ENCODE peak calls at places on chromosomes 12 and 14, in five cellular contexts. S is HepG2, L is HEK293T, J is NT2/D1, M is H1. A is an unnamed sample.

GRCh38 chr14:76697246-76697645 is 64.0 kb upstream of the VASH1 start:
- DNase-seq in S (no peak), L (no peak), J (no peak), M (peak), A (no peak)

GRCh38 chr12:58925111-58925732 is 4.9 kb upstream of the LRIG3 start:
- DNase-seq in J (no peak), L (no peak), M (no peak), S (no peak), A (no peak)

GRCh38 chr12:51371295-51371953 is 19.8 kb downstream of the GALNT6 start:
- DNase-seq in J (peak), L (peak), M (no peak), S (peak), A (no peak)

GRCh38 chr12:50314629-50315312 is 31.5 kb upstream of the LIMA1 start:
- DNase-seq in M (no peak), L (peak), J (peak), S (peak), A (no peak)

GRCh38 chr12:72282721-72283120 is 10.6 kb downstream of the TRHDE start:
- DNase-seq in S (no peak), M (no peak), L (no peak), J (no peak), A (no peak)

GRCh38 chr14:79254069-79254775 is 957.1 kb downstream of the DIO2 start:
- DNase-seq in S (no peak), L (no peak), M (no peak), J (no peak), A (no peak)

GRCh38 chr14:100582496-100583165 is 4.6 kb downstream of the BEGAIN start:
- DNase-seq in J (no peak), M (no peak), L (no peak), S (no peak), A (no peak)

GRCh38 chr12:11408096-11408495 is 12.7 kb upstream of the PRB2 start:
- DNase-seq in L (no peak), S (no peak), J (no peak), M (no peak), A (no peak)

GRCh38 chr14:70822706-70823185 is 13.4 kb upstream of the MAP3K9 start:
- DNase-seq in J (peak), M (peak), S (no peak), L (peak), A (no peak)

GRCh38 chr14:70823281-70823680 is 14.0 kb upstream of the MAP3K9 start:
- DNase-seq in S (no peak), M (no peak), L (no peak), J (no peak), A (no peak)

GRCh38 chr14:70821581-70821915 is 12.2 kb upstream of the MAP3K9 start:
- DNase-seq in L (no peak), M (no peak), S (no peak), J (no peak), A (no peak)

GRCh38 chr14:70827366-70828151 is 18.2 kb upstream of the MAP3K9 start:
- DNase-seq in M (no peak), L (no peak), S (peak), J (no peak), A (no peak)

GRCh38 chr14:70821916-70822705 is 12.8 kb upstream of the MAP3K9 start:
- DNase-seq in L (peak), M (peak), S (no peak), J (no peak), A (no peak)
- TF ChIP-seq SUZ12 in L (no peak), M (peak), S (no peak), J (no peak), A (no peak)

DNA sequence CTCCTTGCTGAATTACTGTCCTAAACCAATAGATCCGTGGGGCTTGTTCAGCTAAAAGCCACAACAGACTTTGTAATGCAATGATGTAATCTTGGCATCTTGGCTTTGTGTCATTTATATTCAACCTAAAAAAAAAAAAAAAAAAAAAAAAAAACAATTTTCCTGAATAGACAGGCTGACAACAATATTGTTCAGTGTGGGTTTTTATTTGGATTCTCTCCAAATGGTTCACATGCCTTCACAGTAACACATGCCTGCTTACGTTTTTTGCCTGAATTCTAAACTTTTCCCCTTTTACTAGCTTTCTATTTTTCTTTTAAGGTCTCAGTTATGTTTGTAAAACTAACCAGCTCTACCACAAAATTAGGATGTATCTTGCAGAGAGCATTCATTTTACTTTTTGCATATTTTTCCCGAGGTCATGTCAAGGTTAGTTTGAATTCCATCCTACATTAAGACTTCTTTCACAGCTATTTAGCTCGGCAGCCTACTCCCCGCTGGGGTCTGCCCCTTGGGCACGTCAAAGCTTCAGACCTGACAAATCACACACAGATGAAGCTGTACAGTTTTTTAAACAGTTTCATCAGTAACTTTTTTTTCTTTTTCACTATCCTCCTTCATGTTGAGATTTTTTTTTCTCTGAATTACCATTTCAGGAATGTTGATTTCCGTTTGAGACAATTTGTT is 213.7 kb upstream of the NPAS3 start:
- DNase-seq in M (no peak), L (peak), J (no peak), S (no peak), A (no peak)
- TF ChIP-seq SUZ12 in M (no peak), L (no peak), J (no peak), S (no peak), A (no peak)

GRCh38 chr12:92759634-92760268 is 57.0 kb downstream of the PLEKHG7 start:
- DNase-seq in J (no peak), M (no peak), L (no peak), S (no peak), A (no peak)
- TF ChIP-seq SUZ12 in J (no peak), M (no peak), L (no peak), S (no peak), A (no peak)

DNA sequence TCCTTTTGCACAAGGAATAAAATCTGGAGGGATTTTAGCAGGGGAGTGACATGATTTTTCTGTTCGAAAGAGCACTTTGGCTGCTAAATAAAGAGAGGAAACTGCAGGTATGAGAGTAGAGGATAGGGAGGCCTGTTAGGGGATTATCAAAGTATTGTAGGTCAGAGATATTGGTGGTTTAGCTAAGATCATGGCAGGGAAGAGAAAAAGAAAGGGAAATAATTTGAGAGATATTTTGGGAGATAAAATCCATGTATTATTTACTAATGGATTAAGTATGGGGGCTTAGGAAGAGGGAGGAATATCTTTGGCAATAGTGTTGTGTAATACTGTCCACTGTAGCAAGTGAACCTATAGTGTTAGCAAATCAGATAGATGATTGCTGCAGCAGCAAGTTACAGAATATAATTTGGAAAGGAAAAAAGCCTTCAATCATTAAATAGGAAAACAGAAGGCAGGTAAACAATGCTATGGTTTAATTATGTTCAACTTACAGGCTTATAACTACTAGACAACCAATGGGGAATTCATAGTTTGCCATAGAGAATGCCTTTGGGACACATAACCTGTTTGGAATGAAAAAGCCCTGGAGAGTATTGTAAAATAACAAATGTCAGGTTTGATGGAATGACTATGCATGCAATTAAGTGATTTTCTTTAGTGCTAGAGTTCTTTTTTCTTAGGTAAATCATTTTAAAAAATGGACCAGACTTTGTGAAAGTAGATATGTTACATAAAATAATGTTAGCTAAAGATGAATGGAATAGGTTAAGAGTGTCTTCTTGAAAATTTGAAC is 50.5 kb downstream of the ADIPOR2 start:
- DNase-seq in L (no peak), S (peak), M (no peak), J (no peak), A (no peak)
- TF ChIP-seq SUZ12 in L (no peak), S (no peak), M (no peak), J (no peak), A (no peak)

A was measured in GM12878.